ENCODE peak calls at places on chromosome 1, in seven cellular contexts. H is HL-60; Y is WTC11; S is stimulated activated CD8-positive, alpha-beta memory T cell treated with anti-CD3 and anti-CD28 coated beads, Interleukin-7, amount 100 ng/mL, for 1 hour; F is AML-193; J is ACHN; I is heart right ventricle. L is an unnamed sample.

GRCh38 chr1:50126962-50127715 is 18.4 kb downstream of the ELAVL4 start:
- DNase-seq in Y (no peak), S (no peak), I (no peak), H (no peak), J (no peak), F (no peak), L (no peak)

GRCh38 chr1:9817734-9818133 is 6.0 kb downstream of the CLSTN1 start:
- DNase-seq in F (no peak), H (no peak), Y (no peak), S (no peak), I (no peak), J (no peak), L (no peak)

GRCh38 chr1:154474802-154475201 is 27.2 kb upstream of the TDRD10 start:
- DNase-seq in F (peak; percentile 62), J (peak; percentile 32), I (peak; percentile 49), H (no peak), S (no peak), Y (no peak), L (peak; percentile 56)

GRCh38 chr1:56978819-56979218 is 13.0 kb upstream of the C8B start:
- DNase-seq in F (no peak), S (no peak), H (no peak), I (no peak), J (no peak), Y (peak; percentile 17), L (no peak)

GRCh38 chr1:145690587-145691558 is 16.3 kb downstream of the PDZK1 start:
- DNase-seq in J (peak; percentile 20), Y (no peak), F (no peak), S (no peak), H (no peak), I (no peak), L (peak; percentile 32)

GRCh38 chr1:244450597-244451538 is 841 bp downstream of the ADSS2 start:
- DNase-seq in I (peak; percentile 42), F (peak; percentile 46), Y (peak; percentile 34), S (peak; percentile 28), H (no peak), J (peak; percentile 65), L (peak; percentile 63)

GRCh38 chr1:44293761-44294315 is 61.2 kb downstream of the ERI3 start:
- DNase-seq in Y (no peak), S (no peak), J (no peak), I (peak; percentile 64), F (no peak), H (no peak), L (no peak)

GRCh38 chr1:25927541-25928265 is 21.5 kb upstream of the STMN1 start:
- DNase-seq in S (no peak), J (no peak), Y (peak; percentile 32), F (no peak), H (no peak), I (peak; percentile 14), L (peak; percentile 59)

GRCh38 chr1:36710008-36710407 is 227.3 kb upstream of the CSF3R start:
- DNase-seq in S (no peak), J (no peak), I (no peak), H (no peak), Y (no peak), F (no peak), L (no peak)

GRCh38 chr1:74505133-74505532 is 7.3 kb downstream of the LRRC53 start:
- DNase-seq in I (peak; percentile 22), J (no peak), S (no peak), H (no peak), F (no peak), Y (peak; percentile 19), L (no peak)

GRCh38 chr1:198776602-198777029 is 137.8 kb downstream of the PTPRC start:
- DNase-seq in F (peak; percentile 99), H (peak; percentile 74), I (peak; percentile 29), S (no peak), Y (no peak), J (peak; percentile 26), L (peak; percentile 92)

L was measured in KBM-7.